ENCODE peak calls at places on chromosome 16, in seven cellular contexts. One of them, this sample, is unnamed.

GRCh38 chr16:87363771-87364476 is 19.7 kb downstream of the FBXO31 start:
- DNase-seq in WTC11: no peak
- DNase-seq in HTR-8/SVneo: no peak
- DNase-seq in IMR-90: peak; percentile 55
- DNase-seq in naive thymus-derived CD8-positive, alpha-beta T cell: no peak
- DNase-seq in H7: peak; percentile 60
- DNase-seq in cardiac muscle cell: no peak
- DNase-seq in this sample: no peak

GRCh38 chr16:82585675-82586074 is 41.1 kb upstream of the CDH13 start:
- DNase-seq in WTC11: no peak
- DNase-seq in H7: no peak
- DNase-seq in cardiac muscle cell: peak; percentile 54
- DNase-seq in IMR-90: peak; percentile 88
- DNase-seq in naive thymus-derived CD8-positive, alpha-beta T cell: no peak
- DNase-seq in HTR-8/SVneo: no peak
- DNase-seq in this sample: no peak

GRCh38 chr16:69397821-69398521 is 12.2 kb upstream of the TERF2 start:
- DNase-seq in H7: peak; percentile 56
- DNase-seq in naive thymus-derived CD8-positive, alpha-beta T cell: no peak
- DNase-seq in cardiac muscle cell: peak; percentile 86
- DNase-seq in WTC11: peak; percentile 53
- DNase-seq in IMR-90: peak; percentile 78
- DNase-seq in HTR-8/SVneo: peak; percentile 76
- DNase-seq in this sample: no peak

GRCh38 chr16:2596747-2597559 is 59.1 kb downstream of the PDPK1 start:
- DNase-seq in naive thymus-derived CD8-positive, alpha-beta T cell: peak; percentile 47
- DNase-seq in IMR-90: no peak
- DNase-seq in H7: peak; percentile 37
- DNase-seq in cardiac muscle cell: no peak
- DNase-seq in HTR-8/SVneo: no peak
- DNase-seq in WTC11: no peak
- DNase-seq in this sample: no peak

GRCh38 chr16:27284865-27285675 is 16.5 kb upstream of the NSMCE1 start:
- DNase-seq in H7: no peak
- DNase-seq in cardiac muscle cell: no peak
- DNase-seq in naive thymus-derived CD8-positive, alpha-beta T cell: no peak
- DNase-seq in IMR-90: no peak
- DNase-seq in WTC11: no peak
- DNase-seq in HTR-8/SVneo: no peak
- DNase-seq in this sample: no peak

GRCh38 chr16:27217256-27217655 is 13.9 kb downstream of the KDM8 start:
- DNase-seq in HTR-8/SVneo: no peak
- DNase-seq in IMR-90: peak; percentile 77
- DNase-seq in H7: peak; percentile 92
- DNase-seq in naive thymus-derived CD8-positive, alpha-beta T cell: no peak
- DNase-seq in cardiac muscle cell: peak; percentile 64
- DNase-seq in WTC11: peak; percentile 36
- DNase-seq in this sample: no peak

GRCh38 chr16:1489077-1489476 is 333 bp upstream of the PTX4 start:
- DNase-seq in naive thymus-derived CD8-positive, alpha-beta T cell: no peak
- DNase-seq in cardiac muscle cell: no peak
- DNase-seq in IMR-90: no peak
- DNase-seq in HTR-8/SVneo: no peak
- DNase-seq in WTC11: no peak
- DNase-seq in H7: no peak
- DNase-seq in this sample: no peak

GRCh38 chr16:57837305-57838125 is 35.2 kb upstream of the KIFC3 start:
- DNase-seq in cardiac muscle cell: no peak
- DNase-seq in WTC11: no peak
- DNase-seq in HTR-8/SVneo: no peak
- DNase-seq in naive thymus-derived CD8-positive, alpha-beta T cell: no peak
- DNase-seq in IMR-90: no peak
- DNase-seq in H7: no peak
- DNase-seq in this sample: peak; percentile 61

GRCh38 chr16:57480754-57481230 is 5.5 kb downstream of the DOK4 start:
- DNase-seq in H7: no peak
- DNase-seq in HTR-8/SVneo: no peak
- DNase-seq in cardiac muscle cell: no peak
- DNase-seq in WTC11: no peak
- DNase-seq in naive thymus-derived CD8-positive, alpha-beta T cell: no peak
- DNase-seq in IMR-90: no peak
- DNase-seq in this sample: no peak

GRCh38 chr16:29641561-29641960 is 21.5 kb upstream of the SPN start:
- DNase-seq in cardiac muscle cell: no peak
- DNase-seq in HTR-8/SVneo: peak; percentile 29
- DNase-seq in H7: peak; percentile 29
- DNase-seq in naive thymus-derived CD8-positive, alpha-beta T cell: no peak
- DNase-seq in IMR-90: no peak
- DNase-seq in WTC11: no peak
- DNase-seq in this sample: no peak

GRCh38 chr16:19785512-19786130 is 67.5 kb downstream of the IQCK start:
- DNase-seq in WTC11: no peak
- DNase-seq in HTR-8/SVneo: no peak
- DNase-seq in cardiac muscle cell: no peak
- DNase-seq in naive thymus-derived CD8-positive, alpha-beta T cell: no peak
- DNase-seq in H7: no peak
- DNase-seq in IMR-90: no peak
- DNase-seq in this sample: no peak

GRCh38 chr16:23182206-23182674 is 305 bp upstream of the SCNN1G start:
- DNase-seq in IMR-90: peak; percentile 25
- DNase-seq in HTR-8/SVneo: peak; percentile 45
- DNase-seq in H7: peak; percentile 99
- DNase-seq in cardiac muscle cell: peak; percentile 61
- DNase-seq in naive thymus-derived CD8-positive, alpha-beta T cell: peak; percentile 79
- DNase-seq in WTC11: peak; percentile 94
- DNase-seq in this sample: peak; percentile 57

GRCh38 chr16:75919664-75920063 is 193.4 kb upstream of the CPHXL start:
- DNase-seq in naive thymus-derived CD8-positive, alpha-beta T cell: no peak
- DNase-seq in WTC11: no peak
- DNase-seq in cardiac muscle cell: no peak
- DNase-seq in HTR-8/SVneo: no peak
- DNase-seq in H7: no peak
- DNase-seq in IMR-90: peak; percentile 42
- DNase-seq in this sample: no peak

GRCh38 chr16:69307091-69307490 is 4.1 kb upstream of the VPS4A start:
- DNase-seq in H7: no peak
- DNase-seq in cardiac muscle cell: no peak
- DNase-seq in naive thymus-derived CD8-positive, alpha-beta T cell: no peak
- DNase-seq in HTR-8/SVneo: no peak
- DNase-seq in WTC11: no peak
- DNase-seq in IMR-90: no peak
- DNase-seq in this sample: no peak

GRCh38 chr16:10820546-10820945 is 2.0 kb upstream of the TVP23A start:
- DNase-seq in naive thymus-derived CD8-positive, alpha-beta T cell: no peak
- DNase-seq in IMR-90: no peak
- DNase-seq in WTC11: no peak
- DNase-seq in HTR-8/SVneo: no peak
- DNase-seq in cardiac muscle cell: no peak
- DNase-seq in H7: no peak
- DNase-seq in this sample: no peak

GRCh38 chr16:4315185-4316102 is at the start of gene GLIS2:
- DNase-seq in IMR-90: peak; percentile 82
- DNase-seq in naive thymus-derived CD8-positive, alpha-beta T cell: no peak
- DNase-seq in WTC11: peak; percentile 82
- DNase-seq in H7: peak; percentile 98
- DNase-seq in HTR-8/SVneo: peak; percentile 82
- DNase-seq in cardiac muscle cell: peak; percentile 92
- DNase-seq in this sample: peak; percentile 43

GRCh38 chr16:50743575-50744225 is 1.8 kb downstream of the CYLD start:
- DNase-seq in H7: no peak
- DNase-seq in IMR-90: no peak
- DNase-seq in HTR-8/SVneo: no peak
- DNase-seq in WTC11: no peak
- DNase-seq in cardiac muscle cell: no peak
- DNase-seq in naive thymus-derived CD8-positive, alpha-beta T cell: no peak
- DNase-seq in this sample: no peak